ENCODE peak calls at places on chromosomes 12 and 14, in nine cellular contexts. Z is body of pancreas, M is left lung, S is astrocyte, G is psoas muscle, W is lower lobe of right lung, V is hepatocyte, H is ovary, A is dorsolateral prefrontal cortex. X is an unnamed sample.
A peak's percentile ranks its signal among the peaks of the same experiment; 100 is the strongest.

GRCh38 chr14:96962337-96962736 is 165.2 kb downstream of the VRK1 start:
- DNase-seq in A (no peak), H (no peak), V (no peak), W (no peak), S (no peak), M (no peak), Z (no peak), G (no peak), X (no peak)

GRCh38 chr14:30283822-30284446 is 275.0 kb upstream of the G2E3 start:
- DNase-seq in Z (peak; percentile 46), A (no peak), G (no peak), H (no peak), S (peak; percentile 27), V (peak; percentile 48), W (no peak), M (no peak), X (no peak)

GRCh38 chr12:72307229-72307628 is 35.1 kb downstream of the TRHDE start:
- DNase-seq in W (no peak), M (no peak), V (no peak), Z (no peak), H (no peak), G (no peak), S (no peak), A (no peak), X (no peak)

GRCh38 chr12:108734200-108734906 is 3.0 kb upstream of the CORO1C start:
- DNase-seq in Z (peak; percentile 69), V (peak; percentile 91), W (no peak), S (peak; percentile 94), G (no peak), A (no peak), H (no peak), M (no peak), X (no peak)

GRCh38 chr12:124599074-124599999 is 31.9 kb upstream of the NCOR2 start:
- DNase-seq in V (no peak), H (no peak), Z (no peak), G (no peak), W (no peak), A (no peak), S (peak; percentile 79), M (no peak), X (no peak)

GRCh38 chr12:46657416-46658411 is 168.1 kb downstream of the SLC38A4 start:
- DNase-seq in W (no peak), G (no peak), A (no peak), M (no peak), V (no peak), Z (no peak), H (no peak), S (peak; percentile 20), X (no peak)

GRCh38 chr12:131795688-131796410 is 32.3 kb upstream of the MMP17 start:
- DNase-seq in S (no peak), G (no peak), A (no peak), M (no peak), W (peak; percentile 77), V (peak; percentile 36), Z (no peak), H (no peak), X (no peak)

GRCh38 chr14:59221558-59221957 is 33.1 kb downstream of the DAAM1 start:
- DNase-seq in Z (no peak), V (no peak), G (no peak), A (no peak), M (no peak), W (no peak), S (peak; percentile 23), H (no peak), X (no peak)

GRCh38 chr12:48917857-48918537 is 7.3 kb downstream of the FKBP11 start:
- DNase-seq in H (no peak), S (no peak), A (no peak), Z (no peak), M (no peak), G (no peak), V (no peak), W (no peak), X (no peak)

GRCh38 chr12:106297681-106298080 is 4.9 kb upstream of the TCP11L2 start:
- DNase-seq in H (no peak), M (no peak), W (no peak), V (no peak), S (no peak), G (no peak), A (no peak), Z (no peak), X (no peak)

GRCh38 chr12:116665666-116666304 is 72.1 kb downstream of the SPRING1 start:
- DNase-seq in H (no peak), S (no peak), G (no peak), A (no peak), V (no peak), M (no peak), Z (no peak), W (no peak), X (no peak)

GRCh38 chr14:51298895-51299294 is 58.8 kb downstream of the TMX1 start:
- DNase-seq in A (no peak), W (no peak), S (peak; percentile 11), M (no peak), V (no peak), Z (no peak), H (no peak), G (no peak), X (no peak)

GRCh38 chr12:105559292-105559691 is 228.8 kb downstream of the C12orf75 start:
- DNase-seq in W (no peak), M (no peak), Z (no peak), A (no peak), G (no peak), S (no peak), H (no peak), V (no peak), X (no peak)

GRCh38 chr14:21072102-21072501 is 2.0 kb downstream of the ARHGEF40 start:
- DNase-seq in V (peak; percentile 56), A (no peak), M (no peak), W (no peak), S (peak; percentile 68), G (no peak), Z (no peak), H (no peak), X (no peak)

GRCh38 chr12:52231305-52232232 is 1.5 kb upstream of the KRT7 start:
- DNase-seq in V (no peak), G (no peak), S (no peak), H (no peak), M (peak; percentile 80), W (peak; percentile 78), Z (no peak), A (peak; percentile 20), X (peak; percentile 47)

GRCh38 chr14:94449930-94450329 is 2.7 kb downstream of the SERPINA11 start:
- DNase-seq in H (no peak), M (no peak), Z (no peak), G (no peak), A (no peak), V (no peak), S (no peak), W (no peak), X (no peak)
- H3K4me3 ChIP-seq in H (no peak overlapping the region), M (no peak overlapping the region), Z (no peak overlapping the region), G (no peak overlapping the region), A (no peak overlapping the region), V (no peak overlapping the region), S (no peak overlapping the region), W (no peak overlapping the region), X (no peak overlapping the region)

GRCh38 chr14:85415015-85415712 is 114.8 kb upstream of the FLRT2 start:
- DNase-seq in A (no peak), S (peak; percentile 94), H (peak; percentile 26), G (peak; percentile 20), M (no peak), V (peak; percentile 65), Z (peak; percentile 34), W (no peak), X (no peak)
- TF ChIP-seq CTCF in A (no peak), S (peak; percentile 59), H (no peak), G (no peak), M (no peak), V (peak; percentile 41), Z (peak; percentile 49), W (peak; percentile 11), X (no peak)

GRCh38 chr12:120856980-120857379 is 47.2 kb downstream of the SPPL3 start:
- DNase-seq in S (no peak), A (no peak), W (no peak), H (no peak), V (no peak), G (no peak), M (no peak), Z (no peak), X (no peak)

GRCh38 chr12:120855823-120856589 is 48.2 kb downstream of the SPPL3 start:
- DNase-seq in M (no peak), W (no peak), H (no peak), G (no peak), Z (no peak), V (no peak), S (no peak), A (no peak), X (no peak)

GRCh38 chr12:120861074-120861795 is 42.9 kb downstream of the SPPL3 start:
- DNase-seq in Z (no peak), A (no peak), S (no peak), M (no peak), V (no peak), W (no peak), H (no peak), G (no peak), X (no peak)

GRCh38 chr12:120854804-120855203 is 49.4 kb downstream of the SPPL3 start:
- DNase-seq in S (no peak), Z (no peak), W (no peak), A (no peak), M (no peak), G (no peak), V (no peak), H (no peak), X (no peak)

DNA sequence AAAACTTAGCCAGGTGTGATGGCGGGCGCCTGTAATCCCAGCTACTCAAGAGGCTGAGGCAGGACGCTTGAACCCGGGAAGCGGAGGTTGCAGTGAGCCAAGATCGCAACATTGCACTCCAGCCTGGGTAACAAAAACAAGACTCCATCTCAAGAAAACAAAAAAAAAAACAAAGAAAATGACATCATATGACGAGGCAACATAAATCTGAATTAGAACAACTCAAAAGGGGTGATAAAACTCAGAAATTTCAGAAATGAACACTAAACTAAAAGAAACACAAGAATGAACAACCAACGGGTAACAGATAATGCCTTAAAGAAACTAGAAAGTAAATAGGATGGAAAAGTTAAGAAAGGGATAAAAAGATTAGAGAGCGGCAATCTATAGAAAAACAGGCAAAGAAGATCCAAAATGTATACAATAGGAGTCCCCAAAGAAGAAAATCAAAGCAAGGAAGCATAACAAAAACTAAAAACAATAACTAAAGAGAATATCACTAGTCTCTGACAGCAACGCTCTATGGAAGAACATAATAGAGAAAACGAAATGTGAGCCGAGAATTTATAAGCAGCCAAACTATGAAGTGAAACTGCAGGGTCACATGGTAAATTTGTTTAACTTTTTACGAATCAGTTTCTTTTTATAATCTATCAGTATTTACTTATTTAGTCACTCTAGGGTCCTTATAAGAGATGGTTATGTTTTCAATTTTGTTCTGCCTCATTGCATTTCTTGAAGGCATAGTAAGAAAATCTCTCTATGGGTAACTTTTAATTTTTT is 45.7 kb downstream of the SPPL3 start:
- DNase-seq in M (no peak), H (no peak), Z (no peak), V (no peak), G (no peak), A (no peak), W (no peak), S (no peak), X (no peak)
- H3K27ac ChIP-seq in M (no peak overlapping the region), H (no peak overlapping the region), Z (no peak overlapping the region), V (no peak overlapping the region), G (no peak overlapping the region), A (no peak overlapping the region), W (no peak overlapping the region), S (no peak overlapping the region), X (no peak overlapping the region)

DNA sequence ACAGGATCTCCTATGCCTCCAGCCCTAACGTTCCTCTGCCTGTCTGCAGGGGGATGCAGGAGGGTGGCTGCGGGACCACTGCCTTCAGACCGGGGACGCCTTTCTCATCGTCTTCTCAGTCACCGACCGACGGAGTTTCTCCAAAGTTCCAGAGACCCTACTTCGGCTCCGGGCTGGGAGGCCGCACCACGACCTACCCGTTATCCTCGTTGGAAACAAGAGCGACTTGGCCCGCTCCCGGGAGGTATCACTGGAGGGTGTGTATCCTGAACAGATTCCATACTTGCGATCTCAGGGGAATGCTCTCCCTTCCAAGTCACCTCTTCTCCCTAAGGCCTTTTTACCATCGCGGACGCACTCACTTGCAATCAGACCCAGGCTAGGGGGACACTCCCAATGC is 3.0 kb downstream of the REM2 start:
- DNase-seq in G (no peak), H (peak; percentile 39), W (no peak), A (no peak), Z (no peak), S (no peak), M (no peak), V (no peak), X (peak; percentile 78)
- H3K4me3 ChIP-seq in G (peak overlapping the region; percentile 65), H (peak overlapping the region; percentile 51), W (peak overlapping the region; percentile 70), A (no peak overlapping the region), Z (no peak overlapping the region), S (no peak overlapping the region), M (no peak overlapping the region), V (no peak overlapping the region), X (no peak overlapping the region)